ENCODE peak calls at places on chromosomes 3 and 15, in six cellular contexts. One of them, this sample, is unnamed. For H3K36me3, the result is how much of the 10 kb centered on the place peaks cover.

GRCh38 chr15:42267286-42267685 is 5.7 kb upstream of the GANC start:
- DNase-seq in transverse colon: no peak
- DNase-seq in GM23248: peak
- DNase-seq in osteoblast: no peak
- DNase-seq in psoas muscle: no peak
- DNase-seq in lower lobe of right lung: no peak
- DNase-seq in this sample: no peak

GRCh38 chr15:100373942-100374341 is 32.2 kb upstream of the ADAMTS17 start:
- DNase-seq in lower lobe of right lung: no peak
- DNase-seq in GM23248: no peak
- DNase-seq in osteoblast: peak
- DNase-seq in psoas muscle: no peak
- DNase-seq in transverse colon: no peak
- DNase-seq in this sample: peak

GRCh38 chr15:42511010-42511396 is 15.6 kb downstream of the SNAP23 start:
- DNase-seq in GM23248: peak
- DNase-seq in psoas muscle: no peak
- DNase-seq in lower lobe of right lung: no peak
- DNase-seq in transverse colon: no peak
- DNase-seq in osteoblast: no peak
- DNase-seq in this sample: no peak

GRCh38 chr3:12840591-12841084 is 727 bp downstream of the RPL32 start:
- DNase-seq in osteoblast: no peak
- DNase-seq in GM23248: peak
- DNase-seq in psoas muscle: no peak
- DNase-seq in lower lobe of right lung: no peak
- DNase-seq in transverse colon: no peak
- DNase-seq in this sample: no peak

GRCh38 chr3:171939578-171939977 is 96.4 kb downstream of the TMEM212 start:
- DNase-seq in psoas muscle: no peak
- DNase-seq in GM23248: no peak
- DNase-seq in transverse colon: no peak
- DNase-seq in lower lobe of right lung: no peak
- DNase-seq in osteoblast: no peak
- DNase-seq in this sample: no peak

GRCh38 chr3:41683666-41684350 is 278.1 kb downstream of the ULK4 start:
- DNase-seq in osteoblast: peak
- DNase-seq in GM23248: peak
- DNase-seq in transverse colon: peak
- DNase-seq in psoas muscle: no peak
- DNase-seq in lower lobe of right lung: no peak
- DNase-seq in this sample: peak

GRCh38 chr3:54792584-54792983 is 135.3 kb downstream of the LRTM1 start:
- DNase-seq in transverse colon: no peak
- DNase-seq in psoas muscle: no peak
- DNase-seq in GM23248: no peak
- DNase-seq in lower lobe of right lung: no peak
- DNase-seq in osteoblast: no peak
- DNase-seq in this sample: no peak

GRCh38 chr3:104835376-104835775 is 531.3 kb upstream of the ALCAM start:
- DNase-seq in GM23248: no peak
- DNase-seq in lower lobe of right lung: no peak
- DNase-seq in psoas muscle: no peak
- DNase-seq in osteoblast: no peak
- DNase-seq in transverse colon: no peak
- DNase-seq in this sample: no peak

GRCh38 chr15:50940506-50940905 is 32.0 kb downstream of the AP4E1 start:
- DNase-seq in transverse colon: no peak
- DNase-seq in lower lobe of right lung: no peak
- DNase-seq in psoas muscle: no peak
- DNase-seq in GM23248: peak
- DNase-seq in osteoblast: no peak
- DNase-seq in this sample: no peak

GRCh38 chr15:39174332-39174731 is 406.5 kb upstream of the THBS1 start:
- DNase-seq in transverse colon: no peak
- DNase-seq in osteoblast: no peak
- DNase-seq in GM23248: no peak
- DNase-seq in lower lobe of right lung: no peak
- DNase-seq in psoas muscle: no peak
- DNase-seq in this sample: no peak

GRCh38 chr3:136787226-136787793 is 31.6 kb upstream of the SLC35G2 start:
- DNase-seq in psoas muscle: no peak
- DNase-seq in osteoblast: peak
- DNase-seq in GM23248: peak
- DNase-seq in transverse colon: peak
- DNase-seq in lower lobe of right lung: no peak
- DNase-seq in this sample: peak

GRCh38 chr3:170813261-170813660 is 56.7 kb downstream of the RPL22L1 start:
- DNase-seq in psoas muscle: no peak
- DNase-seq in transverse colon: no peak
- DNase-seq in GM23248: no peak
- DNase-seq in osteoblast: no peak
- DNase-seq in lower lobe of right lung: no peak
- DNase-seq in this sample: no peak

GRCh38 chr3:25423780-25424179 is 4.3 kb upstream of the RARB start:
- DNase-seq in lower lobe of right lung: no peak
- DNase-seq in GM23248: peak
- DNase-seq in psoas muscle: no peak
- DNase-seq in transverse colon: no peak
- DNase-seq in osteoblast: peak
- DNase-seq in this sample: peak

GRCh38 chr3:183094711-183095110 is 4.6 kb downstream of the MCCC1 start:
- DNase-seq in transverse colon: no peak
- DNase-seq in osteoblast: no peak
- DNase-seq in psoas muscle: no peak
- DNase-seq in lower lobe of right lung: no peak
- DNase-seq in GM23248: no peak
- DNase-seq in this sample: no peak

GRCh38 chr3:132448211-132448961 is 31.1 kb downstream of the DNAJC13 start:
- DNase-seq in transverse colon: no peak
- DNase-seq in osteoblast: no peak
- DNase-seq in psoas muscle: no peak
- DNase-seq in lower lobe of right lung: no peak
- DNase-seq in GM23248: peak
- DNase-seq in this sample: peak

GRCh38 chr3:133799794-133800585 is 5.6 kb upstream of the SRPRB start:
- DNase-seq in psoas muscle: no peak
- DNase-seq in transverse colon: no peak
- DNase-seq in osteoblast: no peak
- DNase-seq in GM23248: peak
- DNase-seq in lower lobe of right lung: no peak
- DNase-seq in this sample: no peak

DNA sequence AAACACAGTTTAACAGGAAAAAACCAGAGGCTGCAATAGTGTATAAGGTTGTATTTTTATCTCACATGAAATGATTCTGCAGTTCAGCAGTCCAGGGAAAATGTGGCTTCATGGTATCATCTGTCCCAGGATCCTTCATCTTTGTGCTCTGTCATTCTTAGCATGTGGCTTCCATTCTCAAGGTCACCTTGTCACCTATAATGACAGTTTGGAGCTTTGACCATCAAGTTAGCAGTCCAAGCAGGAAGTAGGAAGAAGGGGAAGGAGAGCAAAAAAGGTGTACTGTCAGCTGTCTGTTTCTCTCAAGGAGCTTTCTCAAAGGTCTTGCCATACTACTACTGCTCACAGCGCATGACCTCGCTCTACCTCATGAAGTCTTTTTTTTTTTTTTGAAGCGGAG is 58.6 kb upstream of the CRTC3 start:
- DNase-seq in osteoblast: no peak
- DNase-seq in psoas muscle: no peak
- DNase-seq in GM23248: no peak
- DNase-seq in lower lobe of right lung: no peak
- DNase-seq in transverse colon: no peak
- DNase-seq in this sample: no peak
- H3K36me3 ChIP-seq in osteoblast: half or more
- H3K36me3 ChIP-seq in psoas muscle: half or more
- H3K36me3 ChIP-seq in GM23248: half or more
- H3K36me3 ChIP-seq in lower lobe of right lung: half or more
- H3K36me3 ChIP-seq in transverse colon: half or more
- H3K36me3 ChIP-seq in this sample: half or more

GRCh38 chr15:81992523-81992922 is 53.3 kb downstream of the MEX3B start:
- DNase-seq in psoas muscle: no peak
- DNase-seq in lower lobe of right lung: no peak
- DNase-seq in transverse colon: no peak
- DNase-seq in GM23248: no peak
- DNase-seq in osteoblast: no peak
- DNase-seq in this sample: no peak
- H3K36me3 ChIP-seq in psoas muscle: under half
- H3K36me3 ChIP-seq in lower lobe of right lung: under half
- H3K36me3 ChIP-seq in transverse colon: under half
- H3K36me3 ChIP-seq in GM23248: under half
- H3K36me3 ChIP-seq in osteoblast: under half
- H3K36me3 ChIP-seq in this sample: under half

DNA sequence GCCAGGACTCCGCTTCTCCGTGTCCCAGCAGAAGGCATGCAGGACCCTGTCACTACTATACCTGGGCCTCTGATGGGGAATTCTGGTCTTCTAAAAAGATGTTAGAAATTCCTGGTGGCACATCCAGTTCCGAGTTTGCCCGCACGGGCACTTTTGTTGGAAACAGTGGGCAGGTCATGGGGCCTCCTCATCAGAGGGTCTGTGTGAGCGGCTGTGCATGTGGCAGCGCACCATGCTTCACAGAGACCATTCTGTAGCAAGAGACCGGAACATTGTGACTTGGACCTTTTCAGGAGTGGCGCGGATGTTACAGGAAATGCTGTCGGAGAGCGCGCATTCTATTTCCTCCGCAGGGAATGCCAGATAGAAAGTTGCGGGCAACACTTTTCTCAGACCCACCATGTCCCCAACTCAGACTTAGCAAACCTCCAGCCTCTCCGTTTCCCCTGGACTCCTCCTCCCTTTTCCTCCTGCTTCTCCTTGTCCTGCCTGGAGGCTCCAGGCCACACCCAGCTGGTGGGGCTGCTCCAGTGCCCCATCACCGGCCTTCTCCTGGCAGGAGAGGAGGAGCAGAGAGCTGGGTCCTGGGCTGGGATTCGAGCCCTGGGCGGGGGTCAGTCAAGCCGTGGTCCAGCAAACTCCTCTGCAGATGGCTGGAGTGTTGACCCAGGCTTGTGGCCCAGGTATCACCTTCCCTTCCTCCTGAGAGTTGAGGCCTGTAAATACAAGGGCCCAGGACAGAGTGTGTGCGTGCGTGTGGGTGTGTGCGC is 46.6 kb downstream of the KLF13 start:
- DNase-seq in transverse colon: no peak
- DNase-seq in GM23248: no peak
- DNase-seq in lower lobe of right lung: no peak
- DNase-seq in osteoblast: peak
- DNase-seq in psoas muscle: peak
- DNase-seq in this sample: no peak
- H3K36me3 ChIP-seq in transverse colon: under half
- H3K36me3 ChIP-seq in GM23248: under half
- H3K36me3 ChIP-seq in lower lobe of right lung: half or more
- H3K36me3 ChIP-seq in osteoblast: under half
- H3K36me3 ChIP-seq in psoas muscle: under half
- H3K36me3 ChIP-seq in this sample: under half

DNA sequence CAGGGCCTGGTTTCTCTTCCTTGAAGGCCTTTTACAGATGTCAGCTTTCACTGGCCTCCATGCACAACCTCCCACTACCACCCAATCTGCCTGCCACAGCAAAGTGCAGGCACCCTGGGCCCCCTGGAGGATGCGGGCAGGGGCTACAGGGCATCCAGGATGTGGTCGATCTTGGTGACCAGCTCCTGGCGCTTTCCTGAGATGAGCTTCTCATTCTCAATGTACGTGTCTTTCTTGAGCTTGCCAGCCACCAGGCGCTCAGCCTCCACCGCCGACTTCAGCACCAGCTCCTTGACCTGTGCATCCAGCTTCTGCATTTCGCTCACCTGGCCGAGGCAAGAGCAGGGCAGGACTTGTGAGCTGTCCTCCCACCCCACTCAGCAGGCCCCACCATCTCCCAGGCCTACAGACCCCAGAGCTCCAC is 30.3 kb downstream of the RPN1 start:
- DNase-seq in osteoblast: peak
- DNase-seq in psoas muscle: no peak
- DNase-seq in transverse colon: no peak
- DNase-seq in lower lobe of right lung: no peak
- DNase-seq in GM23248: peak
- DNase-seq in this sample: no peak
- H3K36me3 ChIP-seq in osteoblast: under half
- H3K36me3 ChIP-seq in psoas muscle: half or more
- H3K36me3 ChIP-seq in transverse colon: under half
- H3K36me3 ChIP-seq in lower lobe of right lung: half or more
- H3K36me3 ChIP-seq in GM23248: under half
- H3K36me3 ChIP-seq in this sample: half or more

GRCh38 chr3:33008282-33008681 is 56.8 kb downstream of the CCR4 start:
- DNase-seq in psoas muscle: no peak
- DNase-seq in GM23248: no peak
- DNase-seq in osteoblast: no peak
- DNase-seq in transverse colon: no peak
- DNase-seq in lower lobe of right lung: no peak
- DNase-seq in this sample: no peak
- H3K36me3 ChIP-seq in psoas muscle: half or more
- H3K36me3 ChIP-seq in GM23248: under half
- H3K36me3 ChIP-seq in osteoblast: under half
- H3K36me3 ChIP-seq in transverse colon: under half
- H3K36me3 ChIP-seq in lower lobe of right lung: half or more
- H3K36me3 ChIP-seq in this sample: under half

GRCh38 chr15:45361883-45362282 is 16.5 kb downstream of the GATM start:
- DNase-seq in transverse colon: no peak
- DNase-seq in lower lobe of right lung: no peak
- DNase-seq in osteoblast: peak
- DNase-seq in psoas muscle: no peak
- DNase-seq in GM23248: no peak
- DNase-seq in this sample: no peak
- H3K36me3 ChIP-seq in transverse colon: under half
- H3K36me3 ChIP-seq in lower lobe of right lung: under half
- H3K36me3 ChIP-seq in osteoblast: under half
- H3K36me3 ChIP-seq in psoas muscle: half or more
- H3K36me3 ChIP-seq in GM23248: under half
- H3K36me3 ChIP-seq in this sample: under half

DNA sequence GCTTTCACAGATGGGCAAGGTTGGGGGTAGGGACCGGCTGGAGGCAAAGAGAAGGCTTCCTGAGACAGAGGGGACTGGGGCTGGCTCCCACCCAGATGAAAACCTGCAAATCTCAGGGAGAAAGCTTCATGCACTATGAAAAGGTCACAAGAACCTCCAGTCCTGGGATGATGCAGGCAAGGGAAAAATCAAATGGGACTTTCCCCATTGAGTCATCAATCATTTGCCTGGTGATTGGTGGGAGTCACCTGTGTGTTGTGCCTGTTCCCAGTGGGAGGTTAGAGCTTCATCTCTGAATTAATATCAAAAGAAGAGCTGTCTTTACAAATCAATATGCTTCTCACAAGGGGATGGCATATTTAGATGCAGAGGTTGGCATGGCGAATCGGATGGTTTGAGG is 49.9 kb downstream of the CACNA1D start:
- DNase-seq in lower lobe of right lung: no peak
- DNase-seq in osteoblast: no peak
- DNase-seq in GM23248: no peak
- DNase-seq in psoas muscle: no peak
- DNase-seq in transverse colon: no peak
- DNase-seq in this sample: no peak
- H3K36me3 ChIP-seq in lower lobe of right lung: under half
- H3K36me3 ChIP-seq in osteoblast: under half
- H3K36me3 ChIP-seq in GM23248: under half
- H3K36me3 ChIP-seq in psoas muscle: under half
- H3K36me3 ChIP-seq in transverse colon: under half
- H3K36me3 ChIP-seq in this sample: under half

This sample was measured in MG63.